ENCODE peak calls at places on chromosomes 16 and 17, in eight cellular contexts. One of them, this sample, is unnamed.
A peak's percentile ranks its signal among the peaks of the same experiment; 100 is the strongest.

GRCh38 chr17:81200695-81201580 is 21.8 kb downstream of the CEP131 start:
- DNase-seq in HCEC 1CT: peak; percentile 56
- DNase-seq in breast epithelium: no peak
- DNase-seq in AG08396: peak; percentile 91
- DNase-seq in H9: no peak
- DNase-seq in HuH-7: peak; percentile 96
- DNase-seq in NB4: peak; percentile 79
- DNase-seq in colonic mucosa: peak; percentile 75
- DNase-seq in this sample: peak; percentile 76

GRCh38 chr17:45939398-45939797 is 45.0 kb downstream of the MAPT start:
- DNase-seq in HCEC 1CT: no peak
- DNase-seq in colonic mucosa: no peak
- DNase-seq in AG08396: no peak
- DNase-seq in NB4: no peak
- DNase-seq in H9: no peak
- DNase-seq in breast epithelium: no peak
- DNase-seq in HuH-7: no peak
- DNase-seq in this sample: no peak

GRCh38 chr16:2001035-2001434 is 8.6 kb downstream of the ZNF598 start:
- DNase-seq in HuH-7: no peak
- DNase-seq in NB4: no peak
- DNase-seq in HCEC 1CT: no peak
- DNase-seq in breast epithelium: no peak
- DNase-seq in H9: no peak
- DNase-seq in AG08396: no peak
- DNase-seq in colonic mucosa: no peak
- DNase-seq in this sample: no peak

GRCh38 chr16:67391424-67392300 is 1.6 kb downstream of the TPPP3 start:
- DNase-seq in AG08396: no peak
- DNase-seq in NB4: peak; percentile 31
- DNase-seq in HuH-7: no peak
- DNase-seq in breast epithelium: no peak
- DNase-seq in H9: no peak
- DNase-seq in colonic mucosa: no peak
- DNase-seq in HCEC 1CT: no peak
- DNase-seq in this sample: peak; percentile 33

GRCh38 chr16:49514391-49514980 is 140.9 kb downstream of the C16orf78 start:
- DNase-seq in HuH-7: no peak
- DNase-seq in colonic mucosa: no peak
- DNase-seq in breast epithelium: no peak
- DNase-seq in H9: no peak
- DNase-seq in HCEC 1CT: no peak
- DNase-seq in NB4: no peak
- DNase-seq in AG08396: no peak
- DNase-seq in this sample: no peak

GRCh38 chr17:7046127-7046724 is 2.3 kb upstream of the SLC16A11 start:
- DNase-seq in NB4: no peak
- DNase-seq in AG08396: no peak
- DNase-seq in HuH-7: peak; percentile 36
- DNase-seq in HCEC 1CT: no peak
- DNase-seq in breast epithelium: peak; percentile 92
- DNase-seq in H9: peak; percentile 81
- DNase-seq in colonic mucosa: peak; percentile 95
- DNase-seq in this sample: peak; percentile 78

GRCh38 chr17:51154176-51154575 is 817 bp downstream of the NME1 start:
- DNase-seq in HuH-7: no peak
- DNase-seq in AG08396: no peak
- DNase-seq in H9: no peak
- DNase-seq in breast epithelium: no peak
- DNase-seq in HCEC 1CT: peak; percentile 19
- DNase-seq in NB4: peak; percentile 47
- DNase-seq in colonic mucosa: no peak
- DNase-seq in this sample: peak; percentile 17

GRCh38 chr16:56362057-56362655 is 63.2 kb downstream of the AMFR start:
- DNase-seq in HuH-7: no peak
- DNase-seq in HCEC 1CT: no peak
- DNase-seq in H9: no peak
- DNase-seq in colonic mucosa: no peak
- DNase-seq in breast epithelium: no peak
- DNase-seq in AG08396: no peak
- DNase-seq in NB4: peak; percentile 17
- DNase-seq in this sample: no peak

GRCh38 chr16:81908466-81909230 is 102.6 kb downstream of the SDR42E1 start:
- DNase-seq in H9: no peak
- DNase-seq in breast epithelium: no peak
- DNase-seq in NB4: no peak
- DNase-seq in colonic mucosa: no peak
- DNase-seq in AG08396: no peak
- DNase-seq in HuH-7: no peak
- DNase-seq in HCEC 1CT: no peak
- DNase-seq in this sample: no peak

GRCh38 chr17:73323622-73324455 is 12.0 kb upstream of the CDC42EP4 start:
- DNase-seq in H9: no peak
- DNase-seq in HuH-7: peak; percentile 52
- DNase-seq in colonic mucosa: no peak
- DNase-seq in HCEC 1CT: no peak
- DNase-seq in AG08396: no peak
- DNase-seq in breast epithelium: no peak
- DNase-seq in NB4: peak; percentile 40
- DNase-seq in this sample: peak; percentile 40

GRCh38 chr17:63786961-63787711 is 13.2 kb downstream of the DDX42 start:
- DNase-seq in NB4: no peak
- DNase-seq in HCEC 1CT: no peak
- DNase-seq in breast epithelium: no peak
- DNase-seq in H9: no peak
- DNase-seq in HuH-7: no peak
- DNase-seq in colonic mucosa: no peak
- DNase-seq in AG08396: no peak
- DNase-seq in this sample: peak; percentile 63

GRCh38 chr16:66478733-66479511 is 51.8 kb downstream of the BEAN1 start:
- DNase-seq in colonic mucosa: peak; percentile 83
- DNase-seq in breast epithelium: peak; percentile 72
- DNase-seq in H9: peak; percentile 87
- DNase-seq in HuH-7: peak; percentile 84
- DNase-seq in HCEC 1CT: peak; percentile 54
- DNase-seq in NB4: peak; percentile 85
- DNase-seq in AG08396: peak; percentile 82
- DNase-seq in this sample: peak; percentile 92

GRCh38 chr17:31750578-31750977 is 108.5 kb downstream of the COPRS start:
- DNase-seq in H9: no peak
- DNase-seq in NB4: no peak
- DNase-seq in colonic mucosa: no peak
- DNase-seq in HCEC 1CT: no peak
- DNase-seq in breast epithelium: no peak
- DNase-seq in AG08396: no peak
- DNase-seq in HuH-7: no peak
- DNase-seq in this sample: no peak

GRCh38 chr16:79482011-79482410 is 118.5 kb downstream of the MAF start:
- DNase-seq in breast epithelium: no peak
- DNase-seq in HCEC 1CT: no peak
- DNase-seq in HuH-7: no peak
- DNase-seq in NB4: no peak
- DNase-seq in H9: no peak
- DNase-seq in AG08396: no peak
- DNase-seq in colonic mucosa: no peak
- DNase-seq in this sample: no peak

GRCh38 chr17:67491009-67491677 is 114.1 kb downstream of the PITPNC1 start:
- DNase-seq in NB4: peak; percentile 83
- DNase-seq in colonic mucosa: peak; percentile 51
- DNase-seq in HuH-7: no peak
- DNase-seq in HCEC 1CT: peak; percentile 99
- DNase-seq in breast epithelium: peak; percentile 69
- DNase-seq in AG08396: peak; percentile 93
- DNase-seq in H9: peak; percentile 76
- DNase-seq in this sample: no peak

GRCh38 chr17:34226011-34226410 is 29.1 kb upstream of the CCL2 start:
- DNase-seq in breast epithelium: no peak
- DNase-seq in AG08396: no peak
- DNase-seq in colonic mucosa: no peak
- DNase-seq in NB4: no peak
- DNase-seq in H9: no peak
- DNase-seq in HuH-7: no peak
- DNase-seq in HCEC 1CT: no peak
- DNase-seq in this sample: no peak

GRCh38 chr17:5516060-5516792 is 29.9 kb downstream of the MIS12 start:
- DNase-seq in AG08396: peak; percentile 88
- DNase-seq in colonic mucosa: no peak
- DNase-seq in NB4: peak; percentile 48
- DNase-seq in HuH-7: no peak
- DNase-seq in HCEC 1CT: peak; percentile 98
- DNase-seq in breast epithelium: no peak
- DNase-seq in H9: no peak
- DNase-seq in this sample: peak; percentile 78

GRCh38 chr16:11389631-11390565 is 44.6 kb downstream of the RMI2 start:
- DNase-seq in HCEC 1CT: no peak
- DNase-seq in NB4: no peak
- DNase-seq in colonic mucosa: no peak
- DNase-seq in breast epithelium: peak; percentile 17
- DNase-seq in H9: no peak
- DNase-seq in AG08396: no peak
- DNase-seq in HuH-7: no peak
- DNase-seq in this sample: no peak

GRCh38 chr17:78125138-78125913 is 3.2 kb downstream of the TMC6 start:
- DNase-seq in AG08396: no peak
- DNase-seq in HuH-7: no peak
- DNase-seq in H9: no peak
- DNase-seq in HCEC 1CT: no peak
- DNase-seq in NB4: no peak
- DNase-seq in colonic mucosa: no peak
- DNase-seq in breast epithelium: no peak
- DNase-seq in this sample: no peak

GRCh38 chr17:17740627-17741237 is 59.5 kb downstream of the RAI1 start:
- DNase-seq in HuH-7: no peak
- DNase-seq in colonic mucosa: no peak
- DNase-seq in AG08396: no peak
- DNase-seq in HCEC 1CT: no peak
- DNase-seq in NB4: no peak
- DNase-seq in breast epithelium: no peak
- DNase-seq in H9: peak; percentile 71
- DNase-seq in this sample: no peak

GRCh38 chr17:61450641-61451537 is 1.3 kb upstream of the TBX4 start:
- DNase-seq in colonic mucosa: no peak
- DNase-seq in AG08396: no peak
- DNase-seq in HCEC 1CT: no peak
- DNase-seq in HuH-7: peak; percentile 59
- DNase-seq in breast epithelium: no peak
- DNase-seq in NB4: no peak
- DNase-seq in H9: peak; percentile 73
- DNase-seq in this sample: peak; percentile 81

GRCh38 chr17:38421224-38421841 is 6.9 kb upstream of the ARHGAP23 start:
- DNase-seq in HuH-7: no peak
- DNase-seq in H9: peak; percentile 41
- DNase-seq in AG08396: peak; percentile 73
- DNase-seq in colonic mucosa: no peak
- DNase-seq in NB4: no peak
- DNase-seq in breast epithelium: no peak
- DNase-seq in HCEC 1CT: no peak
- DNase-seq in this sample: no peak

GRCh38 chr16:81659249-81659648 is 119.8 kb upstream of the PLCG2 start:
- DNase-seq in breast epithelium: no peak
- DNase-seq in colonic mucosa: no peak
- DNase-seq in HCEC 1CT: no peak
- DNase-seq in NB4: no peak
- DNase-seq in AG08396: no peak
- DNase-seq in HuH-7: no peak
- DNase-seq in H9: no peak
- DNase-seq in this sample: no peak

GRCh38 chr17:11787074-11787473 is 188.8 kb downstream of the DNAH9 start:
- DNase-seq in breast epithelium: no peak
- DNase-seq in H9: no peak
- DNase-seq in AG08396: no peak
- DNase-seq in HCEC 1CT: no peak
- DNase-seq in colonic mucosa: no peak
- DNase-seq in HuH-7: no peak
- DNase-seq in NB4: no peak
- DNase-seq in this sample: no peak

GRCh38 chr16:46970089-46970488 is 3.4 kb downstream of the DNAJA2 start:
- DNase-seq in breast epithelium: no peak
- DNase-seq in H9: no peak
- DNase-seq in AG08396: no peak
- DNase-seq in colonic mucosa: no peak
- DNase-seq in NB4: no peak
- DNase-seq in HuH-7: no peak
- DNase-seq in HCEC 1CT: no peak
- DNase-seq in this sample: no peak

GRCh38 chr17:18182190-18182977 is 1.2 kb upstream of the ALKBH5 start:
- DNase-seq in HCEC 1CT: no peak
- DNase-seq in breast epithelium: no peak
- DNase-seq in NB4: peak; percentile 61
- DNase-seq in H9: peak; percentile 50
- DNase-seq in AG08396: no peak
- DNase-seq in colonic mucosa: peak; percentile 64
- DNase-seq in HuH-7: no peak
- DNase-seq in this sample: peak; percentile 33

GRCh38 chr17:79797492-79798295 is 817 bp upstream of the CBX8 start:
- DNase-seq in NB4: peak; percentile 61
- DNase-seq in H9: no peak
- DNase-seq in breast epithelium: no peak
- DNase-seq in colonic mucosa: no peak
- DNase-seq in AG08396: peak; percentile 51
- DNase-seq in HuH-7: peak; percentile 90
- DNase-seq in HCEC 1CT: no peak
- DNase-seq in this sample: peak; percentile 42

GRCh38 chr16:65662236-65662635 is 540.4 kb upstream of the CDH11 start:
- DNase-seq in H9: no peak
- DNase-seq in breast epithelium: no peak
- DNase-seq in NB4: no peak
- DNase-seq in AG08396: no peak
- DNase-seq in colonic mucosa: no peak
- DNase-seq in HCEC 1CT: no peak
- DNase-seq in HuH-7: no peak
- DNase-seq in this sample: no peak

GRCh38 chr17:4600563-4600962 is 16.2 kb downstream of the SMTNL2 start:
- DNase-seq in breast epithelium: no peak
- DNase-seq in HCEC 1CT: no peak
- DNase-seq in NB4: no peak
- DNase-seq in colonic mucosa: no peak
- DNase-seq in HuH-7: no peak
- DNase-seq in H9: peak; percentile 58
- DNase-seq in AG08396: no peak
- DNase-seq in this sample: peak; percentile 46

GRCh38 chr17:75262112-75262606 is 480 bp downstream of the MRPS7 start:
- DNase-seq in HCEC 1CT: no peak
- DNase-seq in HuH-7: no peak
- DNase-seq in AG08396: peak; percentile 48
- DNase-seq in NB4: peak; percentile 39
- DNase-seq in H9: no peak
- DNase-seq in breast epithelium: no peak
- DNase-seq in colonic mucosa: peak; percentile 40
- DNase-seq in this sample: peak; percentile 72

GRCh38 chr16:87582221-87582965 is 19.9 kb upstream of the JPH3 start:
- DNase-seq in HCEC 1CT: peak; percentile 30
- DNase-seq in colonic mucosa: peak; percentile 49
- DNase-seq in NB4: peak; percentile 21
- DNase-seq in H9: no peak
- DNase-seq in HuH-7: no peak
- DNase-seq in AG08396: peak; percentile 72
- DNase-seq in breast epithelium: no peak
- DNase-seq in this sample: no peak

GRCh38 chr16:85759631-85760419 is 8.9 kb upstream of the C16orf74 start:
- DNase-seq in HCEC 1CT: no peak
- DNase-seq in breast epithelium: no peak
- DNase-seq in H9: peak; percentile 62
- DNase-seq in AG08396: no peak
- DNase-seq in colonic mucosa: no peak
- DNase-seq in NB4: peak; percentile 76
- DNase-seq in HuH-7: peak; percentile 65
- DNase-seq in this sample: no peak

GRCh38 chr17:58703137-58703846 is 10.9 kb downstream of the RAD51C start:
- DNase-seq in AG08396: peak; percentile 43
- DNase-seq in H9: no peak
- DNase-seq in HCEC 1CT: peak; percentile 48
- DNase-seq in colonic mucosa: no peak
- DNase-seq in NB4: no peak
- DNase-seq in breast epithelium: no peak
- DNase-seq in HuH-7: no peak
- DNase-seq in this sample: no peak

GRCh38 chr17:49515196-49515770 is 20.2 kb downstream of the NGFR start:
- DNase-seq in breast epithelium: peak; percentile 86
- DNase-seq in colonic mucosa: peak; percentile 55
- DNase-seq in HuH-7: peak; percentile 51
- DNase-seq in AG08396: peak; percentile 96
- DNase-seq in HCEC 1CT: peak; percentile 98
- DNase-seq in NB4: peak; percentile 72
- DNase-seq in H9: peak; percentile 94
- DNase-seq in this sample: peak; percentile 93

This sample was measured in mesendoderm.